ENCODE peak calls at places on chromosome 12, in seven cellular contexts. O, C, N, H, T, V and S are unnamed samples.

GRCh38 chr12:121536058-121536928 is 44.5 kb downstream of the KDM2B start:
- DNase-seq in O (no peak), C (peak), N (peak), H (no peak), T (peak), V (no peak), S (peak)

GRCh38 chr12:84091642-84092041 is 821.0 kb downstream of the SLC6A15 start:
- DNase-seq in O (no peak), C (no peak), N (no peak), H (no peak), T (no peak), V (no peak), S (no peak)

GRCh38 chr12:6866163-6866919 is 990 bp upstream of the TPI1 start:
- DNase-seq in O (no peak), C (no peak), N (peak), H (no peak), T (no peak), V (no peak), S (no peak)

GRCh38 chr12:50764116-50764860 is 387 bp downstream of the ATF1 start:
- DNase-seq in O (no peak), C (peak), N (peak), H (no peak), T (peak), V (no peak), S (peak)

GRCh38 chr12:7142057-7142644 is 12.0 kb downstream of the CLSTN3 start:
- DNase-seq in O (peak), C (peak), N (peak), H (no peak), T (peak), V (no peak), S (peak)

GRCh38 chr12:89355243-89356068 is 3.2 kb upstream of the DUSP6 start:
- DNase-seq in O (peak), C (peak), N (no peak), H (no peak), T (peak), V (no peak), S (peak)

GRCh38 chr12:121438905-121439304 is 39.0 kb downstream of the RNF34 start:
- DNase-seq in O (no peak), C (no peak), N (no peak), H (no peak), T (no peak), V (no peak), S (no peak)

GRCh38 chr12:23356927-23357708 is 592.4 kb downstream of the SOX5 start:
- DNase-seq in O (no peak), C (no peak), N (no peak), H (no peak), T (no peak), V (no peak), S (no peak)

GRCh38 chr12:29638528-29638927 is 141.0 kb upstream of the OVCH1 start:
- DNase-seq in O (no peak), C (no peak), N (no peak), H (no peak), T (no peak), V (no peak), S (no peak)

GRCh38 chr12:16266085-16266484 is 11.4 kb downstream of the SLC15A5 start:
- DNase-seq in O (no peak), C (no peak), N (no peak), H (no peak), T (no peak), V (no peak), S (no peak)

GRCh38 chr12:103571286-103571685 is 15.8 kb upstream of the STAB2 start:
- DNase-seq in O (peak), C (peak), N (no peak), H (no peak), T (no peak), V (no peak), S (no peak)

GRCh38 chr12:80857311-80857710 is 80.4 kb downstream of the LIN7A start:
- DNase-seq in O (no peak), C (no peak), N (no peak), H (no peak), T (no peak), V (no peak), S (no peak)

GRCh38 chr12:22083167-22083566 is 37.1 kb downstream of the CMAS start:
- DNase-seq in O (peak), C (no peak), N (peak), H (no peak), T (no peak), V (no peak), S (peak)

GRCh38 chr12:50551866-50552265 is 47.1 kb downstream of the DIP2B start:
- DNase-seq in O (no peak), C (no peak), N (no peak), H (no peak), T (no peak), V (no peak), S (peak)

GRCh38 chr12:22416831-22417230 is 82.3 kb upstream of the ST8SIA1 start:
- DNase-seq in O (no peak), C (no peak), N (no peak), H (no peak), T (no peak), V (no peak), S (no peak)

GRCh38 chr12:86170051-86170450 is 86.1 kb downstream of the MGAT4C start:
- DNase-seq in O (no peak), C (no peak), N (no peak), H (no peak), T (no peak), V (no peak), S (no peak)

GRCh38 chr12:42541965-42542364 is 47.6 kb downstream of the PRICKLE1 start:
- DNase-seq in O (no peak), C (no peak), N (no peak), H (no peak), T (no peak), V (no peak), S (peak)

GRCh38 chr12:88325076-88325827 is 183.1 kb downstream of the TMTC3 start:
- DNase-seq in O (no peak), C (no peak), N (no peak), H (no peak), T (peak), V (no peak), S (no peak)

GRCh38 chr12:113270709-113271009 is 49.4 kb downstream of the TPCN1 start:
- DNase-seq in O (no peak), C (no peak), N (no peak), H (no peak), T (no peak), V (no peak), S (no peak)

DNA sequence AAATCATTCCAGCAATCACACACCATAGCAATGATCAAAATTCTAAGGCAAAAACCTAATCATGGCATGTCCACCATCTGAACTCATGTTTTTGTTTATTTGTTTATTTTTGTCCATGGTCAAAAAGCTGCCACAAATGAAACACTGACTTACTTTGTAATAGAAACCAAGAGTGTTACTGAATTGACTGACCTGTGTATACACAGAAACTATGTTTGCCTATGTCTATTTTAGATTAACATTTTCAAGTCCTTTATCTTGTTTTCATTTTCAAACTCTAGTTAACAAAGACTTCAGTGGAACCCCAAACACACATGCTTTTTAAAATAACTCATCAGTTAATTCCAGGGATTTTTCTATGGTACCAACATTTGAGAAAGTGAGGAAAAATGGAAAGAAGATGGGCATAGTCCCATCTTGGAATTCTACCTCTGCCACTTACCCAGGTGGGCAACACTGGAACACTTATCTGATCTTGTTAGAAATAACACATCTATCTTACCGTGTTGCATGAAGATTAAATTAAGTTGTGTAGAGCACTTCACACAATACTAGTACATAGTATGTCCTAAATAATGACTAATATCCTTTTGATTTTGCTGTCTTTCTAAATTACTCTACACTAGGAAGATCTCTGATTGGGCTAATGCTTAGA is 6.4 kb downstream of the LUM start:
- DNase-seq in O (no peak), C (no peak), N (no peak), H (no peak), T (no peak), V (no peak), S (no peak)
- TF ChIP-seq MAX in O (no peak), C (no peak), N (no peak), H (no peak), T (no peak), V (no peak), S (no peak)

GRCh38 chr12:464484-465267 is 4.9 kb downstream of the B4GALNT3 start:
- DNase-seq in O (no peak), C (no peak), N (no peak), H (no peak), T (no peak), V (no peak), S (no peak)
- TF ChIP-seq MAX in O (no peak), C (no peak), N (no peak), H (no peak), T (no peak), V (no peak), S (no peak)

DNA sequence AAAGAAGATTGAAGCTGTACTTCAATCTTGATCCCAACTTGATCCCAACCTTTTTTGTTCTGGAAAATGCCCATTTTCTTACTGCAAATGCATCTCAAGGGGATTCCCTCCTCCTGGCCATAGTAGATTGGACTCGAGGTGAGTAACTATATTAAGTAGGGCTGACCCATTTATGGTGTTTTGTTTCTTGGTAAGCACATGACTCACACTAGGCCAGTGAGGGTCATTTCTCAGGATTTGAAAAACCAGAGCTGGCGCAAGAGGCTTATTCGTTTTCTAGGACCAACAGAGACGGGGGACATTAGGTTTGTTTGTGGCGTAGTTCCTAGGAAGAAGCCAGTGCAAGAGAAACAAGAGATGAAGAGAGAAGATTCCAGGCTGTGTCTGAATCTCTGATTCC is 51.4 kb downstream of the MRPL42 start:
- DNase-seq in O (no peak), C (no peak), N (no peak), H (no peak), T (no peak), V (no peak), S (peak)
- TF ChIP-seq MAX in O (no peak), C (no peak), N (no peak), H (no peak), T (no peak), V (no peak), S (no peak)

GRCh38 chr12:3892631-3893030 is 19.4 kb upstream of the PARP11 start:
- DNase-seq in O (no peak), C (no peak), N (no peak), H (no peak), T (no peak), V (no peak), S (no peak)

GRCh38 chr12:3898751-3899150 is 25.6 kb upstream of the PARP11 start:
- DNase-seq in O (no peak), C (no peak), N (no peak), H (no peak), T (no peak), V (no peak), S (no peak)

GRCh38 chr12:3901116-3901515 is 27.9 kb upstream of the PARP11 start:
- DNase-seq in O (no peak), C (no peak), N (no peak), H (no peak), T (no peak), V (no peak), S (no peak)

GRCh38 chr12:3897400-3897910 is 24.3 kb upstream of the PARP11 start:
- DNase-seq in O (no peak), C (no peak), N (no peak), H (no peak), T (no peak), V (no peak), S (peak)

DNA sequence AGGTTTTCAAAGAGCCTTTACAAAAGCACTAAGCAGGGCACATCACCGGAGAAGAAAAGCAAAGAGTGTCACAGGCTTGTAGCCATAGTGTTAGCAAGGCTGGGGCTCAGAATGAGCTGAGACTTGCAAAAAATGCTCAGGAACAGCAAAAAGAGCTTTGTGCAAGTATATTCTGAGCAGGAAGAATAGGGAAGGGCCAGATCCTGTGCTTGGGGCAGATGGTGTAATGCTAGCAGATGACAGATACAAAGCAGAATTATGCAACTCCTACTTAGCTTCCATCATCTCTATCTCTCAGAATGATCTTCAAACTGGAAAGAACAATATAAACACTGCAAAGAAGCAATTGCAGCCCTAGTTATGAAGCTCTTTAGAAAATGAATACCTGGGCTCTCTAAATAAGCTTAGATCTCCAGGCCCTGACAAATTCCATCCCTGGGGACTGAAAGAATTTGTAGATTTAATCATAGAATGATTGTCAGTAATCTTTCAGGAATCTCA is 23.7 kb upstream of the PARP11 start:
- DNase-seq in O (no peak), C (no peak), N (no peak), H (no peak), T (no peak), V (no peak), S (peak)
- TF ChIP-seq MAX in O (no peak), C (no peak), N (no peak), H (no peak), T (no peak), V (no peak), S (peak)

GRCh38 chr12:52517888-52518287 is 2.3 kb downstream of the KRT5 start:
- DNase-seq in O (no peak), C (no peak), N (no peak), H (no peak), T (no peak), V (no peak), S (no peak)
- TF ChIP-seq MAX in O (no peak), C (no peak), N (no peak), H (no peak), T (no peak), V (no peak), S (no peak)

DNA sequence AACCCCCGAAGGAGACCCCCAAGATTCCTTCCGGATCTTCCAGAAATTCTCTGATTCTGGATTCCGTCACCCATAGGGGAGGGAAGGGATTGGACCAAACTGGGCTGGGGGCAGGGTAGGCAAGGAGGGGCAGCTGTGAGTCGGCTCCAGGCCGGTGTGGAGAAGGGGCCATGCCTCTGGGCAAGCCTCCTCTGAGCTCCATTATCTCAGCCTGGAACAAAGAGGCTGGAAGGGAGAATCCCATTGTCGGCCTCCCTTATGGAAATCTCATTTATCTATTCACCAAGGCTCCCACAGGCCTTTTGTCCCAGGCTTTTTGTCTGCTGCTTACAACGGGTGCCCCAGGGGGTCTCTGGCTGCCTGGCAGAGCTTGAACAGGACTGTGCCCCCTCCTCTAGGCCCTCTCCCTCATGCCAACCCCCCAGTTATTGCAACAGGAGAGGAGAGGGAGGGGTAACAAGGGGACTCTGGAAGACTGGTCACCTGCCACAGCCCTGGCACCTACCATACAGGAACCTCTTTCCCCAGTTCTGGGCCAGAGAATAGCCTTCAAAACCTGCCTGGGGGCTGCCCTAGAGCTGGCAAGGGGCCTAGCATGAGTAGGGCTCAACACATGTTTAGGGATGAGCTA is 19.5 kb downstream of the FIGNL2 start:
- DNase-seq in O (no peak), C (no peak), N (no peak), H (no peak), T (no peak), V (peak), S (no peak)
- TF ChIP-seq MAX in O (no peak), C (no peak), N (no peak), H (no peak), T (no peak), V (no peak), S (no peak)

DNA sequence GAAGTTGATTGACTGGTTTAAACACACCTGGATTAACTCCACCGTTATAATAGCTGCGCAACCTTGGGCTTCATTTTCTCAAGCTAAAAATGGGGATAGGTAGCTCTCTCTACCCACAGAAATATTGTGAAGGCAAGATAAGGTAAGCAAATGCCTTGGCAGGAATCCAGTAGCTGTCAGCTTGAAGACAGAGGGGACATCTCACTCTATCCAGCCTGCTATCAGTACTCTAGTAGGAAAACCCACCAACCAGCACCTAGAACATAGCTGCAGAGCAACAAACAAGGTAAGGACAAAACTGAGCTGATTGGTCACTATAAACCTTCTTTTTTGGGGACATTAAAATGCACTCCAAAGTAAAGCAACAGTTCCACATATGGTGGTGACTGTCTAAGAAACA is 7.7 kb downstream of the CSRP2 start:
- DNase-seq in O (no peak), C (no peak), N (peak), H (no peak), T (no peak), V (no peak), S (no peak)
- TF ChIP-seq MAX in O (no peak), C (no peak), N (no peak), H (no peak), T (no peak), V (no peak), S (no peak)